ENCODE peak calls at places on chromosomes 2 and 18, in six cellular contexts. S, B, X, T, G and H are unnamed samples.

GRCh38 chr18:35610724-35611123 is 29.2 kb downstream of the GALNT1 start:
- DNase-seq in T (no peak), S (no peak), G (no peak), B (no peak), X (no peak), H (no peak)

GRCh38 chr2:171160119-171160629 is 519 bp downstream of the TLK1 start:
- DNase-seq in T (peak; percentile 48), S (peak; percentile 21), B (peak; percentile 81), X (peak; percentile 82), G (peak; percentile 44), H (peak; percentile 86)

GRCh38 chr18:55753643-55754255 is 165.8 kb upstream of the TCF4 start:
- DNase-seq in S (no peak), T (peak; percentile 81), B (no peak), X (no peak), G (no peak), H (peak; percentile 68)

GRCh38 chr2:23617167-23617787 is 232.3 kb downstream of the KLHL29 start:
- DNase-seq in S (no peak), X (no peak), B (no peak), T (no peak), G (no peak), H (peak; percentile 87)

GRCh38 chr18:48827321-48828200 is 123.2 kb downstream of the SMAD7 start:
- DNase-seq in B (peak; percentile 73), X (peak; percentile 90), S (no peak), T (no peak), G (no peak), H (peak; percentile 80)

GRCh38 chr18:48409591-48410094 is 460 bp upstream of the ZBTB7C start:
- DNase-seq in T (no peak), X (no peak), S (no peak), G (no peak), B (peak; percentile 71), H (peak; percentile 40)

GRCh38 chr18:33720133-33720532 is 142.1 kb downstream of the ASXL3 start:
- DNase-seq in G (no peak), X (no peak), S (no peak), T (peak; percentile 10), B (no peak), H (peak; percentile 66)

GRCh38 chr2:55311444-55311870 is 42.4 kb upstream of the MTIF2 start:
- DNase-seq in T (peak; percentile 71), B (no peak), X (no peak), S (no peak), G (no peak), H (peak; percentile 84)

GRCh38 chr2:238247841-238248440 is 8.1 kb upstream of the HES6 start:
- DNase-seq in G (no peak), S (no peak), X (no peak), T (no peak), B (no peak), H (no peak)

GRCh38 chr2:84823788-84824187 is 57.1 kb downstream of the TRABD2A start:
- DNase-seq in G (no peak), X (no peak), B (no peak), S (no peak), T (no peak), H (no peak)

GRCh38 chr2:14941151-14941631 is 308.7 kb downstream of the LRATD1 start:
- DNase-seq in X (no peak), T (no peak), G (no peak), S (no peak), B (no peak), H (peak; percentile 1)

GRCh38 chr2:72561621-72562318 is 264.1 kb downstream of the EXOC6B start:
- DNase-seq in S (no peak), B (no peak), G (no peak), T (no peak), X (no peak), H (peak; percentile 77)

GRCh38 chr2:67930156-67930555 is 132.6 kb downstream of the C1D start:
- DNase-seq in X (peak; percentile 83), B (no peak), S (no peak), G (no peak), T (no peak), H (no peak)

GRCh38 chr2:109014476-109014875 is 25.5 kb upstream of the EDAR start:
- DNase-seq in T (no peak), S (no peak), B (no peak), G (no peak), X (no peak), H (no peak)

GRCh38 chr2:239612133-239612532 is 211.3 kb upstream of the HDAC4 start:
- DNase-seq in B (no peak), X (no peak), G (no peak), T (no peak), S (no peak), H (no peak)

GRCh38 chr2:20107776-20108175 is 56.3 kb upstream of the LAPTM4A start:
- DNase-seq in B (no peak), T (no peak), S (no peak), G (no peak), X (no peak), H (peak; percentile 54)

GRCh38 chr2:175755169-175755568 is 246.9 kb downstream of the LNPK start:
- DNase-seq in S (no peak), B (no peak), X (no peak), T (no peak), G (no peak), H (no peak)

GRCh38 chr18:3485153-3486149 is 35.5 kb downstream of the TGIF1 start:
- DNase-seq in S (no peak), T (no peak), X (no peak), B (no peak), G (no peak), H (no peak)

GRCh38 chr2:186554850-186555785 is 34.7 kb upstream of the ITGAV start:
- DNase-seq in G (no peak), T (no peak), S (no peak), X (no peak), B (no peak), H (peak; percentile 48)

GRCh38 chr2:186546842-186547241 is 43.0 kb upstream of the ITGAV start:
- DNase-seq in T (no peak), B (no peak), S (no peak), G (no peak), X (no peak), H (peak; percentile 71)

GRCh38 chr2:186554450-186554849 is 35.4 kb upstream of the ITGAV start:
- DNase-seq in G (no peak), X (no peak), S (no peak), T (no peak), B (no peak), H (no peak)

DNA sequence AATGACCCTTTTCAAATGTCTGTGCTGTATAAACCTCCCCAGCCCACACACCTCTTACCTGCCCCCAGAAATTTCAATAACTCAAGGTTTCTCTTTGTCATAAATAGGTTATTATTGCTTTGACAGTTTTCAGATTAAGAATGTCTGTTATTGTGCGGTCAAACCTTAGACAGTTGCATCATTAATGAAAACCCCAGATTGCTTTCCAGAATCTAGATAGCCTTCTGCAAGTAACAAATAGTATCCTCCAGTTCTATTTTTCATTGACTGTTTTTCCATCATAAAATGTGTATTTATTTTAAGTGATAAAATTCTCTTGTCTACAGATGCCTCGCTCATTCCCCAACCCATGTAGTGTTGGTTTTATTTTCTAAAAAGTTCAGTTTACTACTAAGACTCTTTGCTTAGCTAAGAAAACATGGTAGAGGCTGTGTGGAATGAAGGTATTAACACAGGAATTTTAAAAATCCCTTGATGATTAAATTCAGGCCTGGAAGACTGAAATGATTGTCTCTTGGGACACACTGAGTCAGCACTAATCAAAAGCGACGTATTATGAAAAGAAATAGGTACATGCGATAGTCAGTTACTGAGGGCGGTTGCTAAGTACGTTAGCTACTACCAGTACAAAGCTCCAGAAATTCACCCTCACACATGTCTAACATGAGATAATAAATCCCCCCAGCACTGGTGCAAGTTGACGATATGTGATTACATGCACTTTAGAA is 38.4 kb upstream of the ITGAV start:
- DNase-seq in S (no peak), B (no peak), T (no peak), X (no peak), G (no peak), H (peak; percentile 25)
- TF ChIP-seq EZH2phosphoT487 in S (no peak), B (no peak), T (no peak), X (no peak), G (no peak), H (no peak)

DNA sequence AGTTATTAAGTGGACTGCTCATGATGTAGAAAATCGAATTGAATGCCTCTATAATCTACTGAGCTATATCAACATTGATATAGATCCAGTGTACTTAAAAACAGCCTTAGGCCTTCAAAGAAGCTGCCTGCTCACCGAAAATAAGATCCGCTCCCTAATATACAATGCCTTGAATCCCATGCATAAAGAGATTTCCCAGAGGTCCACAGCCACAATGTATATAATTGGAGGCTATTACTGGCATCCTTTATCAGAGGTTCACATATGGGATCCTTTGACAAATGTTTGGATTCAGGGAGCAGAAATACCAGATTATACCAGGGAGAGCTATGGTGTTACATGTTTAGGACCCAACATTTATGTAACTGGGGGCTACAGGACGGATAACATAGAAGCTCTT is 2.0 kb downstream of the KLHL23 start:
- DNase-seq in S (no peak), B (no peak), G (no peak), X (no peak), T (no peak), H (no peak)
- H3K9ac ChIP-seq in S (no peak overlapping the region), B (no peak overlapping the region), G (no peak overlapping the region), X (peak overlapping the region; percentile 74), T (no peak overlapping the region), H (no peak overlapping the region)

DNA sequence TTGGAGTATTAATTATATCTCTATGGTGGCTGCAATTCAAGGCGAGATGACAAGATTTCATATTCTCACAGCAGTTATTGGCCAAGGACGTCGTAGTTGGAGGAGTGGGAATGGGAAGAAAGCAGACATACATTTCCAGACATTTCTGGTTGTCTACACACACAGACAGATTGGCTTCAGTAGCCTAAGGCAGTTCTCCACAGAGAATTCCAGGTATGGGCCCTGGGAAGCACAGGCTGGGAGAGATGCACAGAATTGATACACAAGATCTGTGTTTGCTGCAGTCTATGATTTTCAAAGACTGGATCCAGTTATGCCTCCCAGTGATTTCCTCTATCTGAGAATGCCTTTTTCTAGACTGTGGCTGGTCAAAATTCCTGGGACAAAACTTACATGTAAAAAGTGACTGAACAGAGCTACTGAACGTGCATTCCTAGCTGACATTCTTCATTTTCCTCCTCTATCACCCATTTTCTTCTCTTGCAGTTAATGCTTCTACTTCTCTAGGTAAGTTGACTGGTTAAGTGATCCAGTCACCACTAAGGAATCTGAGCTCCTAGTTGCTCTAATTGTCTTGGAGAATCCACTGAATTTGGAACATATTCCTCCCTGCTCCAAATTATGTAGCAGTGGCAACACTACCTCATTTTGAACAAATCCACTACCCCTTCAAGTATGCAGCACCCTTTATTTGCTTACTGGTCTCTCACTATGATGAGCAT is 386.7 kb upstream of the CDH7 start:
- DNase-seq in G (no peak), B (no peak), S (no peak), X (no peak), T (peak; percentile 11), H (no peak)
- H3K4me1 ChIP-seq in G (no peaks in the 10 kb centered on the region), B (no peaks in the 10 kb centered on the region), S (no peaks in the 10 kb centered on the region), X (peaks cover 10% of the 10 kb centered on the region), T (no peaks in the 10 kb centered on the region), H (no peaks in the 10 kb centered on the region)

GRCh38 chr18:43420091-43420490 is 142.8 kb upstream of the SYT4 start:
- DNase-seq in S (no peak), X (no peak), G (no peak), T (no peak), B (no peak), H (no peak)

GRCh38 chr18:43420950-43421349 is 143.7 kb upstream of the SYT4 start:
- DNase-seq in T (no peak), S (no peak), B (no peak), G (no peak), X (peak; percentile 31), H (no peak)

DNA sequence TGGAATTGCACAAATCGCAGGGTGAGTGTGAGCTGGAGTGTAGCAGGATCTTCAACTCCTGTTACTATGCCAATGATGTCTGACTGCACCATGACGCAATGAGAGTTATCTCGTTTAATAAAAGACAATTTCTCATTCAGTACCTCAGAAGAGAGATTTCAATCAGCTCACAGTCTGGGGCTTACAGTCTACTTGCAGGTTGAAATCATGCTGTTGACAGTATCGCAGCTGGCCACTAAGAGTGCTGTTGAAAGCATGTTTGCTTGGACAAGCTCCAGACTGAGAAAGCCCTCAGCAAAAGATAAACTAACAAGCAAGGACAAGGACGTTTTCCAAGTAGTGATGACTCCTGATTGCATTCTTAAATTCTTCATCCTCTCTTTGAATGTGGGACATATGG is 145.2 kb upstream of the SYT4 start:
- DNase-seq in B (peak; percentile 47), T (no peak), S (no peak), G (no peak), X (peak; percentile 56), H (peak; percentile 8)
- TF ChIP-seq EZH2phosphoT487 in B (no peak), T (no peak), S (no peak), G (no peak), X (no peak), H (no peak)